ENCODE peak calls at places on chromosomes 16 and 17, in nine cellular contexts. H, L, B, Q, M, V, S, A and J are unnamed samples.

GRCh38 chr17:80379348-80379747 is 35.6 kb upstream of the ENDOV start:
- DNase-seq in H (no peak), B (no peak), Q (no peak), V (no peak), L (no peak), M (no peak), A (no peak), S (no peak), J (no peak)

GRCh38 chr17:14768923-14769322 is 468.0 kb downstream of the HS3ST3B1 start:
- DNase-seq in S (no peak), Q (no peak), H (no peak), L (no peak), B (peak), M (no peak), A (no peak), V (no peak), J (no peak)

GRCh38 chr17:35841505-35841904 is 27.2 kb downstream of the HEATR9 start:
- DNase-seq in M (no peak), A (no peak), V (no peak), L (no peak), Q (peak), H (no peak), B (no peak), S (no peak), J (no peak)

GRCh38 chr16:66489818-66490217 is 60.1 kb downstream of the TK2 start:
- DNase-seq in A (no peak), V (no peak), Q (no peak), M (no peak), S (no peak), H (no peak), B (no peak), L (no peak), J (no peak)

GRCh38 chr16:49744244-49744976 is 111.5 kb downstream of the ZNF423 start:
- DNase-seq in M (no peak), A (no peak), B (no peak), Q (no peak), L (no peak), S (no peak), H (no peak), V (no peak), J (no peak)

GRCh38 chr16:75754126-75754525 is 27.8 kb upstream of the CPHXL start:
- DNase-seq in B (no peak), V (no peak), S (no peak), L (no peak), Q (peak), A (no peak), M (no peak), H (no peak), J (no peak)

GRCh38 chr17:59149051-59149450 is 5.9 kb downstream of the SKA2 start:
- DNase-seq in L (no peak), M (no peak), S (no peak), H (no peak), Q (peak), V (no peak), B (no peak), A (no peak), J (no peak)

GRCh38 chr17:9346296-9346926 is 229.2 kb downstream of the STX8 start:
- DNase-seq in A (no peak), V (no peak), B (peak), Q (peak), S (no peak), H (no peak), L (no peak), M (no peak), J (no peak)